ENCODE peak calls at places on chromosomes 3 and 15, in six cellular contexts. T, L, Z, M, C and U are unnamed samples. For H3K4me1, the result is how much of the 10 kb centered on the place peaks cover.

GRCh38 chr3:110903771-110904532 is 167.7 kb upstream of the NECTIN3 start:
- ATAC-seq in T (no peak), L (no peak), Z (no peak), M (no peak), C (no peak), U (no peak)

GRCh38 chr3:23112491-23112890 is 90.6 kb upstream of the UBE2E2 start:
- ATAC-seq in T (peak), L (peak), Z (no peak), M (no peak), C (no peak), U (no peak)

GRCh38 chr15:99970891-99971330 is 237.7 kb upstream of the LYSMD4 start:
- ATAC-seq in T (no peak), L (no peak), Z (no peak), M (no peak), C (no peak), U (no peak)

GRCh38 chr3:67654832-67655152 is 380 bp upstream of the SUCLG2 start:
- ATAC-seq in T (no peak), L (peak), Z (no peak), M (no peak), C (no peak), U (peak)

GRCh38 chr3:46383211-46383945 is 12.6 kb downstream of the CCR5 start:
- ATAC-seq in T (no peak), L (no peak), Z (no peak), M (no peak), C (peak), U (no peak)

GRCh38 chr15:29631076-29632070 is 190.9 kb downstream of the TJP1 start:
- ATAC-seq in T (peak), L (no peak), Z (no peak), M (no peak), C (no peak), U (no peak)

GRCh38 chr3:190165253-190165652 is 44.6 kb upstream of the P3H2 start:
- ATAC-seq in T (no peak), L (no peak), Z (no peak), M (no peak), C (no peak), U (no peak)

GRCh38 chr3:183252973-183253363 is at the start of gene B3GNT5:
- ATAC-seq in T (peak), L (peak), Z (peak), M (peak), C (no peak), U (peak)

GRCh38 chr3:118846176-118846575 is 188.5 kb downstream of the IGSF11 start:
- ATAC-seq in T (no peak), L (no peak), Z (no peak), M (no peak), C (no peak), U (no peak)

GRCh38 chr3:66991478-66991877 is 6.6 kb upstream of the KBTBD8 start:
- ATAC-seq in T (no peak), L (no peak), Z (peak), M (no peak), C (no peak), U (no peak)

GRCh38 chr3:158649791-158650190 is 5.5 kb downstream of the GFM1 start:
- ATAC-seq in T (no peak), L (no peak), Z (peak), M (peak), C (peak), U (no peak)

GRCh38 chr3:37691213-37691830 is 170.4 kb upstream of the CTDSPL start:
- ATAC-seq in T (no peak), L (peak), Z (no peak), M (no peak), C (no peak), U (no peak)

GRCh38 chr3:44805960-44806359 is 44.4 kb downstream of the KIF15 start:
- ATAC-seq in T (no peak), L (no peak), Z (no peak), M (no peak), C (no peak), U (no peak)

GRCh38 chr15:58981808-58982475 is 5.5 kb upstream of the RNF111 start:
- ATAC-seq in T (no peak), L (no peak), Z (no peak), M (no peak), C (peak), U (no peak)

GRCh38 chr3:195195321-195196209 is 75.4 kb downstream of the XXYLT1 start:
- ATAC-seq in T (peak), L (peak), Z (peak), M (peak), C (no peak), U (no peak)

GRCh38 chr3:72452745-72453144 is 395.5 kb downstream of the SHQ1 start:
- ATAC-seq in T (no peak), L (no peak), Z (no peak), M (no peak), C (no peak), U (no peak)

GRCh38 chr15:31811641-31812040 is 218.7 kb upstream of the CHRNA7 start:
- ATAC-seq in T (no peak), L (peak), Z (no peak), M (no peak), C (no peak), U (no peak)

GRCh38 chr3:158652463-158652862 is 8.1 kb downstream of the GFM1 start:
- ATAC-seq in T (peak), L (no peak), Z (no peak), M (no peak), C (no peak), U (no peak)

GRCh38 chr3:155658006-155658405 is 86.9 kb downstream of the PLCH1 start:
- ATAC-seq in T (no peak), L (no peak), Z (no peak), M (no peak), C (no peak), U (no peak)

GRCh38 chr3:127820871-127821853 is 1.2 kb downstream of the MGLL start:
- ATAC-seq in T (no peak), L (no peak), Z (no peak), M (no peak), C (peak), U (no peak)

GRCh38 chr3:44175070-44175469 is 66.6 kb upstream of the TOPAZ1 start:
- ATAC-seq in T (no peak), L (no peak), Z (no peak), M (no peak), C (no peak), U (no peak)

GRCh38 chr3:126102011-126102410 is 18.1 kb upstream of the SLC41A3 start:
- ATAC-seq in T (no peak), L (no peak), Z (no peak), M (no peak), C (no peak), U (no peak)

GRCh38 chr3:189988854-189989253 is 131.8 kb downstream of the P3H2 start:
- ATAC-seq in T (no peak), L (no peak), Z (no peak), M (no peak), C (no peak), U (no peak)

GRCh38 chr3:183815951-183816475 is 9.4 kb downstream of the MAP6D1 start:
- ATAC-seq in T (no peak), L (no peak), Z (no peak), M (no peak), C (no peak), U (no peak)

GRCh38 chr3:58306662-58307286 is 454 bp downstream of the HTD2 start:
- ATAC-seq in T (peak), L (peak), Z (peak), M (peak), C (peak), U (peak)

GRCh38 chr15:46857103-46857502 is 860.2 kb upstream of the SEMA6D start:
- ATAC-seq in T (no peak), L (no peak), Z (no peak), M (no peak), C (no peak), U (no peak)

GRCh38 chr15:63626955-63627354 is 29.8 kb downstream of the FBXL22 start:
- ATAC-seq in T (no peak), L (no peak), Z (no peak), M (no peak), C (peak), U (no peak)

GRCh38 chr3:18919158-18919557 is 229.2 kb upstream of the KCNH8 start:
- ATAC-seq in T (no peak), L (no peak), Z (no peak), M (no peak), C (no peak), U (no peak)

GRCh38 chr3:58398669-58399333 is 34.8 kb downstream of the PDHB start:
- ATAC-seq in T (no peak), L (no peak), Z (no peak), M (no peak), C (no peak), U (no peak)

GRCh38 chr3:186360779-186361178 is 1.3 kb downstream of the DGKG start:
- ATAC-seq in T (no peak), L (peak), Z (no peak), M (no peak), C (no peak), U (no peak)

GRCh38 chr3:58628823-58629562 is 37.6 kb downstream of the FAM3D start:
- ATAC-seq in T (no peak), L (peak), Z (no peak), M (no peak), C (no peak), U (peak)

GRCh38 chr3:182793663-182794454 is 555 bp downstream of the ATP11B start:
- ATAC-seq in T (peak), L (peak), Z (peak), M (peak), C (peak), U (peak)

GRCh38 chr15:27820232-27820631 is 278.9 kb downstream of the OCA2 start:
- ATAC-seq in T (peak), L (no peak), Z (peak), M (no peak), C (no peak), U (no peak)

GRCh38 chr3:73605388-73605787 is 19.4 kb downstream of the PDZRN3 start:
- ATAC-seq in T (no peak), L (peak), Z (no peak), M (no peak), C (no peak), U (peak)

GRCh38 chr15:25544076-25544475 is 105.3 kb upstream of the UBE3A start:
- ATAC-seq in T (no peak), L (no peak), Z (no peak), M (no peak), C (no peak), U (no peak)

GRCh38 chr3:42519568-42519962 is 17.1 kb downstream of the VIPR1 start:
- ATAC-seq in T (no peak), L (no peak), Z (no peak), M (no peak), C (no peak), U (no peak)

GRCh38 chr3:86047329-86047625 is 943.7 kb downstream of the VGLL3 start:
- ATAC-seq in T (no peak), L (no peak), Z (no peak), M (no peak), C (no peak), U (no peak)

GRCh38 chr3:86056962-86057361 is 934.0 kb downstream of the VGLL3 start:
- ATAC-seq in T (no peak), L (no peak), Z (no peak), M (no peak), C (no peak), U (no peak)

GRCh38 chr3:86046436-86047328 is 944.3 kb downstream of the VGLL3 start:
- ATAC-seq in T (no peak), L (no peak), Z (no peak), M (no peak), C (no peak), U (no peak)

GRCh38 chr3:86051058-86051457 is 939.9 kb downstream of the VGLL3 start:
- ATAC-seq in T (no peak), L (no peak), Z (no peak), M (peak), C (no peak), U (no peak)
- TF ChIP-seq POLR2A in T (no peak), L (no peak), Z (no peak), M (no peak), C (no peak), U (no peak)

GRCh38 chr15:93488157-93488803 is 399.3 kb upstream of the RGMA start:
- ATAC-seq in T (no peak), L (no peak), Z (no peak), M (no peak), C (no peak), U (no peak)
- TF ChIP-seq EP300 in T (no peak), L (no peak), Z (no peak), M (no peak), C (no peak), U (no peak)

GRCh38 chr3:56792201-56792600 is 9.5 kb downstream of the ARHGEF3 start:
- ATAC-seq in T (no peak), L (peak), Z (no peak), M (peak), C (no peak), U (no peak)
- H3K4me1 ChIP-seq in T (under half), L (half or more), Z (under half), M (half or more), C (under half), U (under half)

DNA sequence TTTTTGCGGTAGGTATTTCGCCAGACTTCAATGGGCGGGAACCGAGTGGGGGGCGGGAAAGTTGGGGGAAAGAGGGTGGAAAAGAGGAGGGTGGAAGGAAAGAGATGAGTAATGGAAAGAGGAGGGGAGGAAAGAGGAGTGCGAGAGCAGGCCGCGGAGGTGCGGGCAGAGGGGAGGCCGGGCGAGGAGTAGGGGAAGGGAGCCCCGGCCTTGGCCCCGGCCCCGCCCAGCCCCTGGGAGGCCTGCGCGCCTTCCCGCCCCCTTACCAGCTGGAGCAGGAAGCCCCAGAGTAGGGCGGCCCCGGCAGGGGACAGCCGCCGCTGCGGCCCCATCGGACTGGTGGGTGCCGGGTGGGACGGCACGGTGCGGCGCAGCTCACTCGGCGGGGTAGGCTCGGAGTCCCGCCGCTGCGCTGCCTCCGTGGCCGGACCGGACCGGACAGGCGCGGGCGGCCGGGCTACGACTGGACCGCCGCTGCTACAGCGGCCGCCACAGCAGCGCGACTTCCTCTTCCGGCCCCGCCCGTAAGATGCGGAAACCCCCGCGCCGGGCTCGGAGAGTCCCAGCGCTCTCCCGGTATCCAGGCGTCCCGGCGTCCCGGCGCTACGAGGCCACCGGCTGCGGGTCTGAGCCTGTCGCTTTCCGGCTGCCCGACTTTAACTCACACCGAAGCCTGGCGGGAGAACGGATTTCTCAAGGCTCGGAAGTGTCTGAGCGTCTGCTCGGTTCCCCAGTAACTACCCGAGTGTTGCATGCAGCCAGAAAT is at the start of gene SPPL2A:
- ATAC-seq in T (peak), L (peak), Z (peak), M (peak), C (peak), U (peak)
- TF ChIP-seq POLR2A in T (peak), L (peak), Z (peak), M (peak), C (peak), U (peak)

GRCh38 chr3:40309439-40309924 is at the start of gene EIF1B:
- ATAC-seq in T (peak), L (peak), Z (peak), M (peak), C (peak), U (peak)
- TF ChIP-seq EP300 in T (no peak), L (peak), Z (peak), M (no peak), C (no peak), U (no peak)

GRCh38 chr15:66659384-66659783 is 42.7 kb upstream of the SMAD6 start:
- ATAC-seq in T (no peak), L (no peak), Z (no peak), M (no peak), C (no peak), U (no peak)

GRCh38 chr15:66661432-66662096 is 40.5 kb upstream of the SMAD6 start:
- ATAC-seq in T (no peak), L (peak), Z (peak), M (peak), C (no peak), U (peak)

GRCh38 chr15:66663664-66664063 is 38.4 kb upstream of the SMAD6 start:
- ATAC-seq in T (no peak), L (no peak), Z (no peak), M (no peak), C (no peak), U (no peak)

GRCh38 chr15:66658855-66659254 is 43.2 kb upstream of the SMAD6 start:
- ATAC-seq in T (no peak), L (no peak), Z (no peak), M (no peak), C (no peak), U (no peak)

GRCh38 chr15:66662522-66662921 is 39.5 kb upstream of the SMAD6 start:
- ATAC-seq in T (no peak), L (no peak), Z (no peak), M (no peak), C (no peak), U (no peak)
- H3K4me1 ChIP-seq in T (under half), L (under half), Z (under half), M (under half), C (under half), U (under half)

GRCh38 chr3:169769287-169770181 is at the start of gene ACTRT3:
- ATAC-seq in T (peak), L (peak), Z (no peak), M (peak), C (peak), U (peak)
- TF ChIP-seq POLR2A in T (peak), L (peak), Z (no peak), M (no peak), C (peak), U (peak)

GRCh38 chr15:85964471-85964870 is 115.2 kb upstream of the AGBL1 start:
- ATAC-seq in T (no peak), L (no peak), Z (no peak), M (no peak), C (no peak), U (no peak)

GRCh38 chr15:85972805-85973540 is 106.7 kb upstream of the AGBL1 start:
- ATAC-seq in T (no peak), L (no peak), Z (no peak), M (peak), C (no peak), U (no peak)

GRCh38 chr15:85963262-85963760 is 116.4 kb upstream of the AGBL1 start:
- ATAC-seq in T (no peak), L (no peak), Z (no peak), M (no peak), C (no peak), U (no peak)

DNA sequence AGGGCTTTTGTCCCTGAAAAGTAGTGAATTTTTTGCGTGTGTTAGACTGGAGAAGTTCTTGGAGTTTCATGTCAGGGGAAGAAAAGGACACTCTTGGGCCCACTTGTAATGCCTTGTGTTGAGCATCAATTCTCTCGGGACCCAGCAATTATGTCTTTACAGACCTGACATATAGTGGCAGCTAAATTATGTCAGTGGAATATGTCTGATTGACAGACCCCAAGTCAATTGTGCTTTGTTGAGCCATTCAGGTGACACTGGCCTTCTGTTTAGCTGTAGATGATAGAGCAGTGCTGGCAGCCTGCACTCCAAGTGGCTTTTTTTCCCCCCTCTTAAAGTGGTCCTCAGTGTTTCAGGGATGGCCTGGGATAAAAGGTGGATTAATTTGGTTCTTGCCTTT is 112.1 kb upstream of the AGBL1 start:
- ATAC-seq in T (no peak), L (no peak), Z (no peak), M (no peak), C (no peak), U (no peak)
- TF ChIP-seq EP300 in T (no peak), L (no peak), Z (no peak), M (no peak), C (no peak), U (no peak)

DNA sequence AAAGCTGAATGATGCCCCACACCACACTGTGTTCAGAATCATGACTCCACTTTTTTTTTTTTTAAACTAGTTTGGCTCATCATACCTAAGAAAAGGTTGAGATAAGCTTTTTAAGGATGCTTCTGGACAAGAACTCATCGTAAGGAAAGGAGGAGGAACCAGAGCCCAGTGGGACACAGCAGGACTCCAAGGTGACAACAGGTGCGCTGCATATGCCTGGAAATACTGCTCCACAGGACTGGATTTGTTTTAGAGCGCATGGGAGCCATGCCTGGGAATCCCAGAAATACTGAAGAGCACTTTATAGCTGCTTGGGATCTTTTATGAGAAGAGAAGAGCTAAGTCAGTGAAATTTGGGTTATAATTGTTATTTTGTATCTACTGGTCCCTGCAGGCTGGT is 93.4 kb downstream of the NEDD4 start:
- ATAC-seq in T (no peak), L (no peak), Z (no peak), M (no peak), C (no peak), U (no peak)
- H3K4me1 ChIP-seq in T (half or more), L (under half), Z (under half), M (under half), C (under half), U (under half)

GRCh38 chr3:197031315-197032285 is 2.0 kb upstream of the MELTF start:
- ATAC-seq in T (peak), L (peak), Z (peak), M (peak), C (no peak), U (peak)
- TF ChIP-seq POLR2A in T (no peak), L (no peak), Z (no peak), M (no peak), C (no peak), U (no peak)